ENCODE peak calls at places on chromosomes 13 and 19, in six cellular contexts. K, W, S, I, T and O are unnamed samples.

GRCh38 chr13:20137875-20138274 is 23.0 kb downstream of the GJA3 start:
- DNase-seq in S (no peak), K (no peak), T (no peak), I (no peak), W (no peak), O (no peak)

GRCh38 chr19:58558623-58559274 is 338 bp upstream of the UBE2M start:
- DNase-seq in T (peak), K (peak), W (no peak), S (no peak), I (no peak), O (no peak)

GRCh38 chr19:49151339-49152217 is 3.6 kb downstream of the HRC start:
- DNase-seq in T (peak), W (peak), I (peak), S (no peak), K (peak), O (peak)

GRCh38 chr19:21586341-21587116 is 81.1 kb downstream of the ZNF429 start:
- DNase-seq in W (no peak), K (peak), I (no peak), T (no peak), S (no peak), O (no peak)

GRCh38 chr19:51971624-51972023 is 15.0 kb downstream of the ZNF350 start:
- DNase-seq in S (no peak), K (no peak), I (no peak), T (peak), W (no peak), O (no peak)

GRCh38 chr13:53499551-53499950 is 470.9 kb downstream of the OLFM4 start:
- DNase-seq in I (no peak), W (no peak), T (no peak), K (no peak), S (no peak), O (no peak)

GRCh38 chr19:31589109-31589508 is 239.9 kb upstream of the TSHZ3 start:
- DNase-seq in S (no peak), W (no peak), K (no peak), I (no peak), T (no peak), O (no peak)

GRCh38 chr13:43528992-43529391 is 257.8 kb downstream of the ENOX1 start:
- DNase-seq in S (no peak), W (no peak), T (no peak), I (no peak), K (no peak), O (no peak)

GRCh38 chr13:40981949-40982348 is 37.2 kb downstream of the ELF1 start:
- DNase-seq in I (no peak), T (no peak), S (no peak), W (no peak), K (no peak), O (no peak)

GRCh38 chr13:111328111-111328802 is 7.8 kb downstream of the TEX29 start:
- DNase-seq in W (no peak), T (no peak), K (no peak), S (no peak), I (no peak), O (no peak)

GRCh38 chr13:103238441-103238840 is 172.2 kb upstream of the SLC10A2 start:
- DNase-seq in W (no peak), S (no peak), T (no peak), I (no peak), K (no peak), O (no peak)

GRCh38 chr19:34482380-34483250 is 1.1 kb downstream of the WTIP start:
- DNase-seq in W (no peak), S (no peak), K (peak), T (no peak), I (no peak), O (no peak)

GRCh38 chr13:38763446-38764381 is 76.8 kb downstream of the FREM2 start:
- DNase-seq in I (peak), S (peak), K (no peak), T (peak), W (no peak), O (peak)

GRCh38 chr19:19584356-19584755 is 34.1 kb downstream of the PBX4 start:
- DNase-seq in K (no peak), S (no peak), I (no peak), W (no peak), T (no peak), O (no peak)

GRCh38 chr19:4388171-4389063 is 11.9 kb downstream of the SH3GL1 start:
- DNase-seq in T (no peak), W (no peak), I (no peak), S (no peak), K (no peak), O (peak)